ENCODE peak calls at places on chromosome 3, in four cellular contexts. One of them, this sample, is unnamed.

GRCh38 chr3:196990654-196991053 is 22.0 kb upstream of the PIGZ start:
- DNase-seq in HCT116: no peak
- DNase-seq in IMR-90: no peak
- DNase-seq in colonic mucosa: no peak
- DNase-seq in this sample: no peak

GRCh38 chr3:69343875-69344274 is 42.0 kb downstream of the FRMD4B start:
- DNase-seq in HCT116: no peak
- DNase-seq in IMR-90: no peak
- DNase-seq in colonic mucosa: no peak
- DNase-seq in this sample: no peak

GRCh38 chr3:67635257-67635656 is 19.2 kb downstream of the SUCLG2 start:
- DNase-seq in HCT116: no peak
- DNase-seq in IMR-90: peak; percentile 96
- DNase-seq in colonic mucosa: no peak
- DNase-seq in this sample: no peak

GRCh38 chr3:152069871-152070270 is 196.4 kb downstream of the SUCNR1 start:
- DNase-seq in HCT116: no peak
- DNase-seq in IMR-90: peak; percentile 38
- DNase-seq in colonic mucosa: no peak
- DNase-seq in this sample: no peak

GRCh38 chr3:57026918-57027317 is 33.5 kb upstream of the SPATA12 start:
- DNase-seq in HCT116: no peak
- DNase-seq in IMR-90: peak; percentile 56
- DNase-seq in colonic mucosa: peak; percentile 36
- DNase-seq in this sample: no peak

GRCh38 chr3:149340310-149340933 is 7.0 kb upstream of the TM4SF18 start:
- DNase-seq in HCT116: no peak
- DNase-seq in IMR-90: peak; percentile 74
- DNase-seq in colonic mucosa: no peak
- DNase-seq in this sample: no peak

GRCh38 chr3:72470899-72471298 is 377.3 kb downstream of the SHQ1 start:
- DNase-seq in HCT116: no peak
- DNase-seq in IMR-90: no peak
- DNase-seq in colonic mucosa: no peak
- DNase-seq in this sample: no peak

GRCh38 chr3:42595682-42596081 is 4.8 kb upstream of the NKTR start:
- DNase-seq in HCT116: no peak
- DNase-seq in IMR-90: no peak
- DNase-seq in colonic mucosa: no peak
- DNase-seq in this sample: no peak

GRCh38 chr3:191275751-191276150 is 53.4 kb upstream of the CCDC50 start:
- DNase-seq in HCT116: no peak
- DNase-seq in IMR-90: no peak
- DNase-seq in colonic mucosa: no peak
- DNase-seq in this sample: no peak

GRCh38 chr3:71428841-71429609 is 154.5 kb downstream of the FOXP1 start:
- DNase-seq in HCT116: no peak
- DNase-seq in IMR-90: peak; percentile 56
- DNase-seq in colonic mucosa: peak; percentile 62
- DNase-seq in this sample: no peak

GRCh38 chr3:115194461-115194860 is 47.4 kb upstream of the ZBTB20 start:
- DNase-seq in HCT116: no peak
- DNase-seq in IMR-90: peak; percentile 46
- DNase-seq in colonic mucosa: no peak
- DNase-seq in this sample: no peak

GRCh38 chr3:149765762-149766334 is 13.6 kb upstream of the COMMD2 start:
- DNase-seq in HCT116: no peak
- DNase-seq in IMR-90: peak; percentile 67
- DNase-seq in colonic mucosa: no peak
- DNase-seq in this sample: peak; percentile 26

GRCh38 chr3:112789787-112790186 is 56.9 kb downstream of the CD200R1L start:
- DNase-seq in HCT116: no peak
- DNase-seq in IMR-90: peak; percentile 51
- DNase-seq in colonic mucosa: no peak
- DNase-seq in this sample: no peak

GRCh38 chr3:112793311-112794081 is 53.2 kb downstream of the CD200R1L start:
- DNase-seq in HCT116: no peak
- DNase-seq in IMR-90: no peak
- DNase-seq in colonic mucosa: no peak
- DNase-seq in this sample: no peak

GRCh38 chr3:112799946-112800345 is 46.7 kb downstream of the CD200R1L start:
- DNase-seq in HCT116: no peak
- DNase-seq in IMR-90: peak; percentile 36
- DNase-seq in colonic mucosa: no peak
- DNase-seq in this sample: no peak

DNA sequence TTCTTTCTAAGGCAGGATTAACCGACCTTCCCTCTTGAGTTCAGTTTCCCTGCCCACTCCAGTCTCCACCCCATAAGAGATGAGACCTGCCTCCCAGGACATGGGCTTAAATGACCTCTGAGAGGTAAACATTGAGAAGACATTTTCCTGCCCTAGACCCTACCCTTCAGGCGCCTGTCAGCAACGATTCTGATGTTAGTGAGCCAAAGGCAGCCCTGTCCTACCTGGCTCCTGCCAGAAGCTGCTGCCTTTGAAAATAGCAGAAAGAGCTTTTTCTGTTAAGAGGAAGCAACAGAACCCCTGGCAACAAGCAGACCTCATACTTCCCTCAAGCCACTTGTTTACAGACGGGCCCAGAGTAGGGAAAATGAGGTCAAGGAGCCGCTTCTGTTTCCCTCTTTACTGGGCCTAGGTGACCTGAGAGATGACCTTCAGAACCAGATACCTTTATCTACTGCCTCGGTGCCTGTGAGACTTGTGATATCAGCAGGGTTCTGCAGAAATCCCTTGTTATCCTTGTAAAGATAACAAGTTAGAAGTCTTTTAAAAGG is 52.0 kb downstream of the CD200R1L start:
- DNase-seq in HCT116: no peak
- DNase-seq in IMR-90: no peak
- DNase-seq in colonic mucosa: no peak
- DNase-seq in this sample: no peak
- H3K9ac ChIP-seq in HCT116: no peak overlapping the region
- H3K9ac ChIP-seq in IMR-90: no peak overlapping the region
- H3K9ac ChIP-seq in colonic mucosa: no peak overlapping the region
- H3K9ac ChIP-seq in this sample: no peak overlapping the region

GRCh38 chr3:171285287-171285686 is 174.9 kb downstream of the TNIK start:
- DNase-seq in HCT116: no peak
- DNase-seq in IMR-90: no peak
- DNase-seq in colonic mucosa: no peak
- DNase-seq in this sample: no peak
- H3K27ac ChIP-seq in HCT116: no peak overlapping the region
- H3K27ac ChIP-seq in IMR-90: no peak overlapping the region
- H3K27ac ChIP-seq in colonic mucosa: no peak overlapping the region
- H3K27ac ChIP-seq in this sample: no peak overlapping the region

DNA sequence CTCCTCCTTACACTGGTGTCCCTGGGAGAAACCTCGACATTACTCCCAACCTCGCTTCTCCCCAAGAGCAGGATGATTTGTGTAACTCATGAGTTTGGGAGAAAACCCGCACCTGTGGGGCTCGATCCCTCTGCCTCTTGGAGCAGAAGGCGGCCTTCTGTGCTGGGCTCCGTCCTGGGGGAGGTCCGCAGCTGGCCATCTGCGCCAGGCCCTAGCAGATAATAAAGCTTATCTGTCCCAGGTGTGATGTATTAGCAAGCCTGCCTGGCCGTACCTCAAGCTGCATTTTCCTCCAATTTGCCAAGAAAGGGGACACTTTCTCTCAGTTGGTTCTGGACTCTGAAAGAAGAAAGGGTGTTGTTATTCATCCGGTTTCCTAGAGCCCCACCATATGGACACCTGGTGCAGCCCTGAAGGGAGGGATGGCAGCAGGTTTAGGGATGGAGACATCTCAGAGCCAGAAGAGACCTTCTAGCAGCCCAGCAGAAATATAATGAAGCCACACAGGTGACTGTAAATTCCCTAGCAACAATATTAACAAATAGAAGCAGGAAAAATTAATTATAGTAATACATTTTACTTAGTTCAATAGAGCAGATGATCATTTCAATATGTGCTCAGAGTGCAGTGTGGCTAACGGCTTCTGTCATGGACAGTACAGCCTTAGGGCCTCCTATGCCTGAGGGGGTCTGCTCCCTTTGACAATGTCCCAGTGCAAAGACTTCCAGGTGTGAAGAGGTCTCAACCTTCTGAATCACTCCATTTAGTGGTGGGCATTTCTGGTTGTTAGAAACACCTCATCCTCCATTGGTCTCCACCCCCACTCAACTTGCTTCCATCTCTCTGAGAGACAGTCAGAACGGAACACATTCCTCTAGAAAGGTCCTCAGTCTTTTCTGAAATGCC is 94.8 kb downstream of the CPN2 start:
- DNase-seq in HCT116: no peak
- DNase-seq in IMR-90: no peak
- DNase-seq in colonic mucosa: no peak
- DNase-seq in this sample: no peak
- H3K9ac ChIP-seq in HCT116: no peak overlapping the region
- H3K9ac ChIP-seq in IMR-90: no peak overlapping the region
- H3K9ac ChIP-seq in colonic mucosa: no peak overlapping the region
- H3K9ac ChIP-seq in this sample: no peak overlapping the region

DNA sequence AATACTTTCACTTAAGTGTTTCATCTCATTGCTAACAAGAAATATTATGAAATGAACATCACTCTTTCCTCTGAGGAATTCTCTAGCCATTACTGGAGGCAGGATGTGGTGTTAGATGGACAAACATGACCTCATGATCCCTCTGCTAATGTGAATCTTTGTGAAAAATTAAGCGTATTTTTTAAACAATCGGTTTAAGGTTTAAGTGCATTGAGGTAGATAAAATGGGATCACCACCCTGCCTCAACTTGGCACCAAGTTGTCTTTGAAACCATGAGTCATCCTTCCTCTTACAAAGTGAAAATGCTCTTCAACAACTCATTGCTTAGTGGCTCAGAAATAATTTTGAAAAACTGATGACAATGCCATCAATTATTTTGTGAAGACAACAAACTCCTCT is 76.0 kb upstream of the DCBLD2 start:
- DNase-seq in HCT116: peak; percentile 97
- DNase-seq in IMR-90: peak; percentile 91
- DNase-seq in colonic mucosa: no peak
- DNase-seq in this sample: no peak
- H3K27ac ChIP-seq in HCT116: peak overlapping the region; percentile 88
- H3K27ac ChIP-seq in IMR-90: no peak overlapping the region
- H3K27ac ChIP-seq in colonic mucosa: no peak overlapping the region
- H3K27ac ChIP-seq in this sample: no peak overlapping the region

DNA sequence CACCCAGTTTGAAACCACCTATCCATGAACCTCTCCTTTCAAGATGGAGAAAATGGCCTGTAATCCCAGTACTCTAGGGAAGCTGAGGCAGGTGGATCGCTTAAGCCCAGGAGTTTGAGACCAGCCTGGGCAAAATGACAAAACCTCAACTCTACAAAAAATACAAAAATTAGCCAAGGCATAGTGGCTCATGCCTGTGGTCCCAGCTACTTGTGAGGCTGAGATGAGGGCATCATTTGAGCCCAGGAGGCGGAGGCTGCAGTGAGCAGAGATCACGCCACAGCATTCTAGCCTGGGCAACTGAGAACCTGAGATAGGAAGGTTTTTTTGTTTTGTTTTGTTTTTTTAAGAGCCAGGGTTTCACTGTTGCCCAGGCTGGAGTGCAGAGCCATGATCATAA is 5.4 kb downstream of the TKT start:
- DNase-seq in HCT116: no peak
- DNase-seq in IMR-90: no peak
- DNase-seq in colonic mucosa: no peak
- DNase-seq in this sample: no peak
- H3K9ac ChIP-seq in HCT116: no peak overlapping the region
- H3K9ac ChIP-seq in IMR-90: no peak overlapping the region
- H3K9ac ChIP-seq in colonic mucosa: no peak overlapping the region
- H3K9ac ChIP-seq in this sample: no peak overlapping the region

GRCh38 chr3:54696313-54696712 is 231.5 kb downstream of the LRTM1 start:
- DNase-seq in HCT116: no peak
- DNase-seq in IMR-90: no peak
- DNase-seq in colonic mucosa: no peak
- DNase-seq in this sample: no peak

GRCh38 chr3:54691230-54691900 is 236.5 kb downstream of the LRTM1 start:
- DNase-seq in HCT116: no peak
- DNase-seq in IMR-90: peak; percentile 49
- DNase-seq in colonic mucosa: no peak
- DNase-seq in this sample: peak; percentile 2
- H3K27ac ChIP-seq in HCT116: no peak overlapping the region
- H3K27ac ChIP-seq in IMR-90: no peak overlapping the region
- H3K27ac ChIP-seq in colonic mucosa: no peak overlapping the region
- H3K27ac ChIP-seq in this sample: no peak overlapping the region

DNA sequence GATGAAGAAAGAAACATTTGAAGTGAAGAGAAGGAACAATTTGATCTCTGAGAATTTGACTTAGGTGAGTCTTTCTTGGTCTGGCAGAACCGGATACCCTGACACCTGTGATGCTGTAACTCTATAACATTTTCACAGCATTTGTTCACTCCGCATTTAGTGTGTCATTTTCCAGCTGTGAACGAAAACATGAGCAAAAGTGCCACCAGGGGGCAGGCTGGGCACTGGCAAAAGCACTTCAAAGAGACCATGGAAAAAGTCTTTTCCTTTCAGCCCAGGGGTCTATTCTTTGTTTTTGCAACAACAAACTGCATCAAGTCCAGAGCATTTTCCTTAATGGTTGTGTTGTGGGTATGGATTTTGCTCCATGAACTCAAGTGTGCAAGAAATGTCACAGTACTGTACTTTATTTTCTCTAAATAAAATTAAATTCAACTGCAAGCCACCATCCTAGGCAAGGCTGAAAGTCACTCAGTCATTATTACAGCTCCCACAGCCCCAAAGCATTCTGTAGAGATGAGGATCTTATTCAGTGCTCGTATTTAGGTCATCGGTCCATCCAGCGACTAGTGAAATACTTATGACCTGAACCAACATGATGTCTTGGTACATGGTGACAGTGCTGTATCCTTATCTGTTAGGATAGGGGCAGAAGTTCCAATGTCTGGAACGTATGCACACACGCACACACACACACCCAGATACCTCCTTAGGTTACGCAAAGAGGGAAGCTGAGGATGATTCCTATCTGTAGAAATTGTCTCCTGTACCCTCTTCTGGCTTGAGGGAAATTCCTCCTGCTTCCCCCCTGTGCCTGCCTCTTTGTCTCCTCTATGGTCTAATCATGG is 125.5 kb downstream of the GADL1 start:
- DNase-seq in HCT116: peak; percentile 51
- DNase-seq in IMR-90: peak; percentile 58
- DNase-seq in colonic mucosa: peak; percentile 77
- DNase-seq in this sample: no peak
- H3K9ac ChIP-seq in HCT116: no peak overlapping the region
- H3K9ac ChIP-seq in IMR-90: no peak overlapping the region
- H3K9ac ChIP-seq in colonic mucosa: no peak overlapping the region
- H3K9ac ChIP-seq in this sample: no peak overlapping the region

DNA sequence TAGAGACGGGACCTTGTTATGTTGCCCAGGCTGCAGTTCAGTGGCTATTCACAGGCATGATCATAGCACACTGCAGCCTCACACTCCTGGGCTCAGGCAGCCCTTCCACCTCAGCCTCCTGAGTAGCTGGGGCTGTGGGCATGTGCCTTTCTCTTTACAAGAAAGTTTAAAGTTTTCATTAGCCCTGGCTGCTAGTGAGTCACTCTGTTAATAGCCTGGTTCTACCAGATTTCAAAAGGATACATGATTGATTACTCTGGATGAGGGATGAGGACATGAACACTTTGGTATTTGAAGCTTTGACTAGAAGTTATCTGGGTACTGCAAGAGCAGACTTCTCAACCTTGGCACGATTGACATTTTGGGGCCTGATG is 95.1 kb downstream of the DHX36 start:
- DNase-seq in HCT116: no peak
- DNase-seq in IMR-90: peak; percentile 13
- DNase-seq in colonic mucosa: no peak
- DNase-seq in this sample: no peak
- H3K27ac ChIP-seq in HCT116: no peak overlapping the region
- H3K27ac ChIP-seq in IMR-90: no peak overlapping the region
- H3K27ac ChIP-seq in colonic mucosa: no peak overlapping the region
- H3K27ac ChIP-seq in this sample: no peak overlapping the region

This sample was measured in SK-N-MC.